ENCODE peak calls at places on chromosomes 6 and 20, in seven cellular contexts. R, L, G, E, O, B and T are unnamed samples.

GRCh38 chr6:32970413-32971244 is 2.2 kb downstream of the BRD2 start:
- DNase-seq in O (peak; percentile 94), L (peak; percentile 95), B (peak; percentile 10), R (peak; percentile 78), E (peak; percentile 82), G (peak; percentile 92), T (peak; percentile 66)

GRCh38 chr6:145092554-145092953 is 642.8 kb downstream of the EPM2A start:
- DNase-seq in O (no peak), G (no peak), L (no peak), R (no peak), B (no peak), E (no peak), T (no peak)

GRCh38 chr20:42093542-42094440 is 475.6 kb upstream of the CHD6 start:
- DNase-seq in L (no peak), O (no peak), R (no peak), B (no peak), E (no peak), G (no peak), T (no peak)

GRCh38 chr6:119484598-119484997 is 135.0 kb upstream of the MAN1A1 start:
- DNase-seq in B (no peak), R (peak; percentile 59), G (no peak), E (no peak), L (peak; percentile 62), O (peak; percentile 80), T (no peak)

GRCh38 chr6:39379026-39379425 is 56.5 kb upstream of the KCNK16 start:
- DNase-seq in G (no peak), E (no peak), L (no peak), R (no peak), B (no peak), O (no peak), T (no peak)

GRCh38 chr20:45038747-45039469 is 62.0 kb downstream of the KCNS1 start:
- DNase-seq in B (no peak), E (no peak), L (no peak), O (no peak), G (no peak), R (no peak), T (no peak)

GRCh38 chr20:3669710-3670367 is 6.6 kb upstream of the GFRA4 start:
- DNase-seq in L (no peak), B (no peak), O (no peak), E (no peak), G (no peak), R (no peak), T (no peak)

GRCh38 chr6:101513181-101513580 is 119.7 kb downstream of the GRIK2 start:
- DNase-seq in G (no peak), R (no peak), B (no peak), L (no peak), E (no peak), O (no peak), T (no peak)

GRCh38 chr6:28335564-28336283 is at the start of gene ZSCAN31:
- DNase-seq in G (peak; percentile 97), E (peak; percentile 90), R (peak; percentile 97), L (peak; percentile 97), B (peak; percentile 95), O (peak; percentile 98), T (peak; percentile 77)

GRCh38 chr6:85460951-85461805 is 11.3 kb downstream of the NT5E start:
- DNase-seq in O (peak; percentile 28), B (no peak), E (no peak), L (no peak), G (no peak), R (peak; percentile 28), T (no peak)

GRCh38 chr6:151179321-151179720 is 60.4 kb upstream of the AKAP12 start:
- DNase-seq in B (peak; percentile 27), G (no peak), E (no peak), L (no peak), O (no peak), R (peak; percentile 17), T (no peak)

GRCh38 chr20:43017241-43018030 is 172.3 kb downstream of the PTPRT start:
- DNase-seq in O (no peak), E (no peak), G (no peak), B (no peak), L (no peak), R (no peak), T (no peak)

GRCh38 chr6:36432151-36432633 is 10.5 kb downstream of the PXT1 start:
- DNase-seq in L (no peak), E (no peak), R (peak; percentile 53), G (no peak), B (no peak), O (no peak), T (no peak)
- TF ChIP-seq CTCF in L (no peak), E (no peak), R (no peak), G (no peak), B (no peak), O (no peak), T (no peak)

GRCh38 chr6:144064831-144065668 is 30.3 kb downstream of the SF3B5 start:
- DNase-seq in L (peak; percentile 7), E (no peak), R (no peak), O (no peak), B (no peak), G (peak; percentile 76), T (no peak)

GRCh38 chr6:144064402-144064830 is 31.0 kb downstream of the SF3B5 start:
- DNase-seq in O (peak; percentile 36), B (no peak), R (no peak), L (peak; percentile 57), E (peak; percentile 14), G (peak; percentile 58), T (peak; percentile 23)

GRCh38 chr6:144063246-144063743 is 32.1 kb downstream of the SF3B5 start:
- DNase-seq in O (peak; percentile 15), B (no peak), L (peak; percentile 9), R (no peak), G (peak; percentile 67), E (no peak), T (no peak)

GRCh38 chr6:144062757-144063156 is 32.6 kb downstream of the SF3B5 start:
- DNase-seq in L (no peak), R (no peak), E (no peak), G (no peak), B (no peak), O (no peak), T (no peak)

GRCh38 chr6:144063744-144064401 is 31.5 kb downstream of the SF3B5 start:
- DNase-seq in B (no peak), O (peak; percentile 90), G (peak; percentile 95), L (peak; percentile 88), R (peak; percentile 16), E (peak; percentile 73), T (peak; percentile 67)
- TF ChIP-seq CTCF in B (peak; percentile 22), O (peak; percentile 13), G (no peak), L (peak; percentile 27), R (peak; percentile 49), E (peak; percentile 56), T (peak; percentile 36)

GRCh38 chr20:14959506-14960493 is 622.4 kb upstream of the FLRT3 start:
- DNase-seq in B (no peak), L (no peak), G (no peak), O (no peak), R (no peak), E (no peak), T (no peak)
- TF ChIP-seq CTCF in B (no peak), L (no peak), G (no peak), O (no peak), R (no peak), E (no peak), T (no peak)

GRCh38 chr20:9476637-9477036 is 37.8 kb upstream of the LAMP5 start:
- DNase-seq in G (no peak), L (no peak), E (no peak), R (no peak), O (no peak), B (no peak), T (no peak)
- TF ChIP-seq CTCF in G (no peak), L (no peak), E (no peak), R (no peak), O (no peak), B (no peak), T (no peak)

DNA sequence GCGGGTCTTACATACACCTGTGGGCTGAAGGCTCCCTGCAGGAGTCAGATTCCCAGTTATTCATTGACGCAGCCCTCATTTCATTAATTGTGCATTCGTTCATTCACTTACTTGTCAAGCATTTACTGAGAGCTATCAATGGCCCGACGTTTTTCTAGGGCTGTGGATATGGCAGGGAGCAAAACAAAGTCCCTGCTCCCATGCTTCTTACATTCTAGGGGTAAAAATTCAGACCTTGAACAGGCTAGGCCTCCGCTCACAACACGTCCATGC is 369 bp upstream of the NSFL1C start:
- DNase-seq in O (no peak), E (no peak), B (peak; percentile 32), L (peak; percentile 36), G (no peak), R (no peak), T (no peak)
- TF ChIP-seq CTCF in O (no peak), E (no peak), B (no peak), L (no peak), G (peak; percentile 7), R (no peak), T (no peak)

GRCh38 chr20:39421571-39422099 is 459.5 kb downstream of the DHX35 start:
- DNase-seq in R (no peak), L (no peak), E (no peak), B (no peak), O (no peak), G (no peak), T (no peak)
- TF ChIP-seq CTCF in R (no peak), L (no peak), E (no peak), B (no peak), O (no peak), G (no peak), T (no peak)

GRCh38 chr6:26500102-26500501 is at the start of gene BTN1A1:
- DNase-seq in B (no peak), L (no peak), E (no peak), R (no peak), G (no peak), O (no peak), T (no peak)
- TF ChIP-seq CTCF in B (no peak), L (no peak), E (no peak), R (no peak), G (no peak), O (no peak), T (no peak)